ENCODE peak calls at places on chromosome 2, in nine cellular contexts. One of them, this sample, is unnamed.

GRCh38 chr2:11753452-11753885 is 7.0 kb downstream of the LPIN1 start:
- DNase-seq in NB4: peak; percentile 82
- DNase-seq in stimulated activated CD4-positive, alpha-beta T cell treated with anti-CD3 and anti-CD28 coated beads, Interleukin-15, amount 100 ng/mL, for 1 hour: no peak
- DNase-seq in Daoy: peak; percentile 30
- DNase-seq in breast epithelium: peak; percentile 66
- DNase-seq in DMS79: peak; percentile 76
- DNase-seq in left ventricle myocardium superior: peak; percentile 54
- DNase-seq in Ammon's horn: no peak
- DNase-seq in activated naive CD8-positive, alpha-beta T cell treated with anti-CD3 and anti-CD28 coated beads, Interleukin-2, amount 50 U/mL, for 16 hours: no peak
- DNase-seq in this sample: no peak

GRCh38 chr2:16664052-16664731 is 1.4 kb downstream of the CYRIA start:
- DNase-seq in NB4: peak; percentile 75
- DNase-seq in stimulated activated CD4-positive, alpha-beta T cell treated with anti-CD3 and anti-CD28 coated beads, Interleukin-15, amount 100 ng/mL, for 1 hour: no peak
- DNase-seq in Daoy: peak; percentile 35
- DNase-seq in breast epithelium: no peak
- DNase-seq in DMS79: peak; percentile 31
- DNase-seq in left ventricle myocardium superior: peak; percentile 58
- DNase-seq in Ammon's horn: peak; percentile 93
- DNase-seq in activated naive CD8-positive, alpha-beta T cell treated with anti-CD3 and anti-CD28 coated beads, Interleukin-2, amount 50 U/mL, for 16 hours: no peak
- DNase-seq in this sample: no peak

GRCh38 chr2:224722777-224723176 is 6.6 kb upstream of the CCDC195 start:
- DNase-seq in NB4: no peak
- DNase-seq in stimulated activated CD4-positive, alpha-beta T cell treated with anti-CD3 and anti-CD28 coated beads, Interleukin-15, amount 100 ng/mL, for 1 hour: no peak
- DNase-seq in Daoy: no peak
- DNase-seq in breast epithelium: no peak
- DNase-seq in DMS79: no peak
- DNase-seq in left ventricle myocardium superior: no peak
- DNase-seq in Ammon's horn: no peak
- DNase-seq in activated naive CD8-positive, alpha-beta T cell treated with anti-CD3 and anti-CD28 coated beads, Interleukin-2, amount 50 U/mL, for 16 hours: no peak
- DNase-seq in this sample: no peak

GRCh38 chr2:239014897-239015768 is 167.2 kb downstream of the TWIST2 start:
- DNase-seq in NB4: no peak
- DNase-seq in stimulated activated CD4-positive, alpha-beta T cell treated with anti-CD3 and anti-CD28 coated beads, Interleukin-15, amount 100 ng/mL, for 1 hour: no peak
- DNase-seq in Daoy: no peak
- DNase-seq in breast epithelium: no peak
- DNase-seq in DMS79: no peak
- DNase-seq in left ventricle myocardium superior: peak; percentile 17
- DNase-seq in Ammon's horn: no peak
- DNase-seq in activated naive CD8-positive, alpha-beta T cell treated with anti-CD3 and anti-CD28 coated beads, Interleukin-2, amount 50 U/mL, for 16 hours: no peak
- DNase-seq in this sample: no peak

GRCh38 chr2:133791191-133791590 is 222.9 kb upstream of the NCKAP5 start:
- DNase-seq in NB4: no peak
- DNase-seq in stimulated activated CD4-positive, alpha-beta T cell treated with anti-CD3 and anti-CD28 coated beads, Interleukin-15, amount 100 ng/mL, for 1 hour: no peak
- DNase-seq in Daoy: peak; percentile 49
- DNase-seq in breast epithelium: no peak
- DNase-seq in DMS79: no peak
- DNase-seq in left ventricle myocardium superior: no peak
- DNase-seq in Ammon's horn: no peak
- DNase-seq in activated naive CD8-positive, alpha-beta T cell treated with anti-CD3 and anti-CD28 coated beads, Interleukin-2, amount 50 U/mL, for 16 hours: no peak
- DNase-seq in this sample: no peak

GRCh38 chr2:197075754-197076337 is 149.3 kb upstream of the PGAP1 start:
- DNase-seq in NB4: peak; percentile 52
- DNase-seq in stimulated activated CD4-positive, alpha-beta T cell treated with anti-CD3 and anti-CD28 coated beads, Interleukin-15, amount 100 ng/mL, for 1 hour: no peak
- DNase-seq in Daoy: peak; percentile 9
- DNase-seq in breast epithelium: no peak
- DNase-seq in DMS79: no peak
- DNase-seq in left ventricle myocardium superior: no peak
- DNase-seq in Ammon's horn: no peak
- DNase-seq in activated naive CD8-positive, alpha-beta T cell treated with anti-CD3 and anti-CD28 coated beads, Interleukin-2, amount 50 U/mL, for 16 hours: no peak
- DNase-seq in this sample: no peak

GRCh38 chr2:55418512-55419235 is 982 bp downstream of the CCDC88A start:
- DNase-seq in NB4: peak; percentile 69
- DNase-seq in stimulated activated CD4-positive, alpha-beta T cell treated with anti-CD3 and anti-CD28 coated beads, Interleukin-15, amount 100 ng/mL, for 1 hour: no peak
- DNase-seq in Daoy: peak; percentile 9
- DNase-seq in breast epithelium: no peak
- DNase-seq in DMS79: no peak
- DNase-seq in left ventricle myocardium superior: no peak
- DNase-seq in Ammon's horn: peak; percentile 32
- DNase-seq in activated naive CD8-positive, alpha-beta T cell treated with anti-CD3 and anti-CD28 coated beads, Interleukin-2, amount 50 U/mL, for 16 hours: no peak
- DNase-seq in this sample: no peak

GRCh38 chr2:196586511-196586991 is 53.0 kb upstream of the CCDC150 start:
- DNase-seq in NB4: no peak
- DNase-seq in stimulated activated CD4-positive, alpha-beta T cell treated with anti-CD3 and anti-CD28 coated beads, Interleukin-15, amount 100 ng/mL, for 1 hour: no peak
- DNase-seq in Daoy: peak; percentile 83
- DNase-seq in breast epithelium: no peak
- DNase-seq in DMS79: peak; percentile 84
- DNase-seq in left ventricle myocardium superior: no peak
- DNase-seq in Ammon's horn: peak; percentile 72
- DNase-seq in activated naive CD8-positive, alpha-beta T cell treated with anti-CD3 and anti-CD28 coated beads, Interleukin-2, amount 50 U/mL, for 16 hours: no peak
- DNase-seq in this sample: no peak

GRCh38 chr2:16552202-16552601 is 113.4 kb downstream of the CYRIA start:
- DNase-seq in NB4: no peak
- DNase-seq in stimulated activated CD4-positive, alpha-beta T cell treated with anti-CD3 and anti-CD28 coated beads, Interleukin-15, amount 100 ng/mL, for 1 hour: no peak
- DNase-seq in Daoy: no peak
- DNase-seq in breast epithelium: no peak
- DNase-seq in DMS79: no peak
- DNase-seq in left ventricle myocardium superior: no peak
- DNase-seq in Ammon's horn: no peak
- DNase-seq in activated naive CD8-positive, alpha-beta T cell treated with anti-CD3 and anti-CD28 coated beads, Interleukin-2, amount 50 U/mL, for 16 hours: no peak
- DNase-seq in this sample: no peak

GRCh38 chr2:64104944-64105343 is 39.3 kb downstream of the PELI1 start:
- DNase-seq in NB4: no peak
- DNase-seq in stimulated activated CD4-positive, alpha-beta T cell treated with anti-CD3 and anti-CD28 coated beads, Interleukin-15, amount 100 ng/mL, for 1 hour: no peak
- DNase-seq in Daoy: no peak
- DNase-seq in breast epithelium: no peak
- DNase-seq in DMS79: no peak
- DNase-seq in left ventricle myocardium superior: no peak
- DNase-seq in Ammon's horn: no peak
- DNase-seq in activated naive CD8-positive, alpha-beta T cell treated with anti-CD3 and anti-CD28 coated beads, Interleukin-2, amount 50 U/mL, for 16 hours: no peak
- DNase-seq in this sample: no peak

GRCh38 chr2:182360012-182360662 is 66.7 kb downstream of the PDE1A start:
- DNase-seq in NB4: no peak
- DNase-seq in stimulated activated CD4-positive, alpha-beta T cell treated with anti-CD3 and anti-CD28 coated beads, Interleukin-15, amount 100 ng/mL, for 1 hour: no peak
- DNase-seq in Daoy: no peak
- DNase-seq in breast epithelium: no peak
- DNase-seq in DMS79: no peak
- DNase-seq in left ventricle myocardium superior: peak; percentile 27
- DNase-seq in Ammon's horn: no peak
- DNase-seq in activated naive CD8-positive, alpha-beta T cell treated with anti-CD3 and anti-CD28 coated beads, Interleukin-2, amount 50 U/mL, for 16 hours: no peak
- DNase-seq in this sample: no peak

GRCh38 chr2:124983595-124983994 is 958.5 kb downstream of the CNTNAP5 start:
- DNase-seq in NB4: no peak
- DNase-seq in stimulated activated CD4-positive, alpha-beta T cell treated with anti-CD3 and anti-CD28 coated beads, Interleukin-15, amount 100 ng/mL, for 1 hour: no peak
- DNase-seq in Daoy: no peak
- DNase-seq in breast epithelium: no peak
- DNase-seq in DMS79: no peak
- DNase-seq in left ventricle myocardium superior: no peak
- DNase-seq in Ammon's horn: no peak
- DNase-seq in activated naive CD8-positive, alpha-beta T cell treated with anti-CD3 and anti-CD28 coated beads, Interleukin-2, amount 50 U/mL, for 16 hours: no peak
- DNase-seq in this sample: no peak

GRCh38 chr2:27583390-27583915 is 611 bp downstream of the ZNF512 start:
- DNase-seq in NB4: peak; percentile 56
- DNase-seq in stimulated activated CD4-positive, alpha-beta T cell treated with anti-CD3 and anti-CD28 coated beads, Interleukin-15, amount 100 ng/mL, for 1 hour: no peak
- DNase-seq in Daoy: peak; percentile 12
- DNase-seq in breast epithelium: no peak
- DNase-seq in DMS79: no peak
- DNase-seq in left ventricle myocardium superior: no peak
- DNase-seq in Ammon's horn: no peak
- DNase-seq in activated naive CD8-positive, alpha-beta T cell treated with anti-CD3 and anti-CD28 coated beads, Interleukin-2, amount 50 U/mL, for 16 hours: no peak
- DNase-seq in this sample: no peak

GRCh38 chr2:8597526-8598225 is 84.2 kb upstream of the ID2 start:
- DNase-seq in NB4: no peak
- DNase-seq in stimulated activated CD4-positive, alpha-beta T cell treated with anti-CD3 and anti-CD28 coated beads, Interleukin-15, amount 100 ng/mL, for 1 hour: no peak
- DNase-seq in Daoy: no peak
- DNase-seq in breast epithelium: no peak
- DNase-seq in DMS79: no peak
- DNase-seq in left ventricle myocardium superior: no peak
- DNase-seq in Ammon's horn: no peak
- DNase-seq in activated naive CD8-positive, alpha-beta T cell treated with anti-CD3 and anti-CD28 coated beads, Interleukin-2, amount 50 U/mL, for 16 hours: no peak
- DNase-seq in this sample: no peak

GRCh38 chr2:182866095-182866460 is 359 bp downstream of the FRZB start:
- DNase-seq in NB4: no peak
- DNase-seq in stimulated activated CD4-positive, alpha-beta T cell treated with anti-CD3 and anti-CD28 coated beads, Interleukin-15, amount 100 ng/mL, for 1 hour: no peak
- DNase-seq in Daoy: no peak
- DNase-seq in breast epithelium: peak; percentile 24
- DNase-seq in DMS79: no peak
- DNase-seq in left ventricle myocardium superior: peak; percentile 45
- DNase-seq in Ammon's horn: peak; percentile 7
- DNase-seq in activated naive CD8-positive, alpha-beta T cell treated with anti-CD3 and anti-CD28 coated beads, Interleukin-2, amount 50 U/mL, for 16 hours: no peak
- DNase-seq in this sample: no peak

GRCh38 chr2:39849982-39850526 is 71.0 kb upstream of the THUMPD2 start:
- DNase-seq in NB4: no peak
- DNase-seq in stimulated activated CD4-positive, alpha-beta T cell treated with anti-CD3 and anti-CD28 coated beads, Interleukin-15, amount 100 ng/mL, for 1 hour: no peak
- DNase-seq in Daoy: no peak
- DNase-seq in breast epithelium: no peak
- DNase-seq in DMS79: no peak
- DNase-seq in left ventricle myocardium superior: no peak
- DNase-seq in Ammon's horn: no peak
- DNase-seq in activated naive CD8-positive, alpha-beta T cell treated with anti-CD3 and anti-CD28 coated beads, Interleukin-2, amount 50 U/mL, for 16 hours: no peak
- DNase-seq in this sample: no peak

GRCh38 chr2:204795156-204795555 is 249.9 kb downstream of the PARD3B start:
- DNase-seq in NB4: no peak
- DNase-seq in stimulated activated CD4-positive, alpha-beta T cell treated with anti-CD3 and anti-CD28 coated beads, Interleukin-15, amount 100 ng/mL, for 1 hour: no peak
- DNase-seq in Daoy: peak; percentile 23
- DNase-seq in breast epithelium: no peak
- DNase-seq in DMS79: no peak
- DNase-seq in left ventricle myocardium superior: no peak
- DNase-seq in Ammon's horn: no peak
- DNase-seq in activated naive CD8-positive, alpha-beta T cell treated with anti-CD3 and anti-CD28 coated beads, Interleukin-2, amount 50 U/mL, for 16 hours: no peak
- DNase-seq in this sample: no peak

GRCh38 chr2:149420053-149420963 is 89.9 kb downstream of the LYPD6 start:
- DNase-seq in NB4: no peak
- DNase-seq in stimulated activated CD4-positive, alpha-beta T cell treated with anti-CD3 and anti-CD28 coated beads, Interleukin-15, amount 100 ng/mL, for 1 hour: no peak
- DNase-seq in Daoy: no peak
- DNase-seq in breast epithelium: no peak
- DNase-seq in DMS79: peak; percentile 81
- DNase-seq in left ventricle myocardium superior: no peak
- DNase-seq in Ammon's horn: no peak
- DNase-seq in activated naive CD8-positive, alpha-beta T cell treated with anti-CD3 and anti-CD28 coated beads, Interleukin-2, amount 50 U/mL, for 16 hours: no peak
- DNase-seq in this sample: no peak

This sample was measured in NCI-H1048.